ENCODE peak calls at places on chromosomes 2 and 18, in six cellular contexts. K, M, J, T, P and R are unnamed samples.

GRCh38 chr2:46798041-46798440 is 117.6 kb downstream of the MCFD2 start:
- DNase-seq in K (no peak), M (no peak), J (no peak), T (peak), P (no peak), R (no peak)

GRCh38 chr2:240203031-240203841 is 62.8 kb upstream of the OTOS start:
- DNase-seq in K (no peak), M (peak), J (no peak), T (no peak), P (no peak), R (no peak)

GRCh38 chr2:174403628-174404027 is 8.1 kb downstream of the SCRN3 start:
- DNase-seq in K (no peak), M (no peak), J (no peak), T (no peak), P (no peak), R (no peak)

GRCh38 chr2:134657650-134658250 is 61.0 kb downstream of the TMEM163 start:
- DNase-seq in K (peak), M (no peak), J (no peak), T (no peak), P (no peak), R (no peak)

GRCh38 chr2:190943706-190944105 is 63.1 kb downstream of the GLS start:
- DNase-seq in K (no peak), M (no peak), J (no peak), T (no peak), P (no peak), R (no peak)

GRCh38 chr18:61502472-61502871 is 169.2 kb downstream of the CDH20 start:
- DNase-seq in K (peak), M (peak), J (peak), T (no peak), P (no peak), R (peak)

GRCh38 chr2:65666156-65666725 is 233.8 kb upstream of the SPRED2 start:
- DNase-seq in K (no peak), M (no peak), J (peak), T (no peak), P (no peak), R (no peak)

GRCh38 chr2:48454504-48454903 is 75.5 kb upstream of the STON1 start:
- DNase-seq in K (no peak), M (no peak), J (no peak), T (no peak), P (no peak), R (no peak)

GRCh38 chr18:33584845-33585775 is 7.1 kb downstream of the ASXL3 start:
- DNase-seq in K (no peak), M (peak), J (no peak), T (no peak), P (no peak), R (no peak)

GRCh38 chr18:55861266-55861665 is 273.3 kb upstream of the TCF4 start:
- DNase-seq in K (no peak), M (peak), J (peak), T (no peak), P (no peak), R (no peak)

GRCh38 chr2:224111576-224111975 is 72.5 kb upstream of the SERPINE2 start:
- DNase-seq in K (no peak), M (no peak), J (no peak), T (no peak), P (no peak), R (no peak)

GRCh38 chr2:16400127-16400623 is 265.5 kb downstream of the CYRIA start:
- DNase-seq in K (no peak), M (no peak), J (no peak), T (no peak), P (no peak), R (no peak)

GRCh38 chr2:172299741-172300140 is 127.6 kb upstream of the ITGA6 start:
- DNase-seq in K (no peak), M (no peak), J (peak), T (no peak), P (peak), R (no peak)

GRCh38 chr2:174325932-174326879 is 8.5 kb upstream of the SP9 start:
- DNase-seq in K (no peak), M (peak), J (peak), T (no peak), P (no peak), R (no peak)

GRCh38 chr2:238513346-238513745 is 86.6 kb downstream of the ASB1 start:
- DNase-seq in K (peak), M (peak), J (peak), T (no peak), P (no peak), R (no peak)

GRCh38 chr18:71223487-71223886 is 934.6 kb downstream of the SOCS6 start:
- DNase-seq in K (no peak), M (no peak), J (no peak), T (no peak), P (no peak), R (no peak)

GRCh38 chr2:72886505-72887031 is 640 bp upstream of the SPR start:
- DNase-seq in K (no peak), M (no peak), J (no peak), T (no peak), P (no peak), R (no peak)

GRCh38 chr2:112542974-112543760 is 902 bp downstream of the POLR1B start:
- DNase-seq in K (peak), M (no peak), J (no peak), T (no peak), P (no peak), R (no peak)

GRCh38 chr18:40852406-40852805 is 1102.6 kb upstream of the PIK3C3 start:
- DNase-seq in K (no peak), M (no peak), J (peak), T (no peak), P (no peak), R (no peak)

GRCh38 chr2:236576978-236577377 is 7.4 kb downstream of the ACKR3 start:
- DNase-seq in K (no peak), M (no peak), J (no peak), T (no peak), P (no peak), R (no peak)

GRCh38 chr2:85277416-85278158 is 50.2 kb downstream of the TGOLN2 start:
- DNase-seq in K (no peak), M (no peak), J (peak), T (no peak), P (no peak), R (no peak)

GRCh38 chr2:140436956-140437355 is 1656.8 kb upstream of the NXPH2 start:
- DNase-seq in K (no peak), M (no peak), J (no peak), T (no peak), P (no peak), R (no peak)

GRCh38 chr2:207792244-207792785 is 22.6 kb upstream of the FZD5 start:
- DNase-seq in K (no peak), M (no peak), J (peak), T (peak), P (no peak), R (no peak)

GRCh38 chr2:163155279-163155883 is 316.8 kb upstream of the KCNH7 start:
- DNase-seq in K (peak), M (peak), J (no peak), T (peak), P (no peak), R (no peak)

GRCh38 chr2:15756882-15757819 is 165.5 kb downstream of the DDX1 start:
- DNase-seq in K (no peak), M (no peak), J (no peak), T (no peak), P (no peak), R (no peak)

GRCh38 chr2:218398437-218399390 is 954 bp upstream of the CTDSP1 start:
- DNase-seq in K (peak), M (peak), J (peak), T (peak), P (peak), R (peak)

GRCh38 chr2:25912851-25913695 is 34.8 kb upstream of the ASXL2 start:
- DNase-seq in K (no peak), M (no peak), J (no peak), T (no peak), P (no peak), R (no peak)

GRCh38 chr2:60064687-60065361 is 488.6 kb downstream of the BCL11A start:
- DNase-seq in K (no peak), M (no peak), J (no peak), T (no peak), P (no peak), R (no peak)

GRCh38 chr2:85706604-85707296 is 12.6 kb downstream of the GNLY start:
- DNase-seq in K (no peak), M (no peak), J (no peak), T (no peak), P (no peak), R (no peak)

GRCh38 chr2:60297296-60298010 is 256.0 kb downstream of the BCL11A start:
- DNase-seq in K (no peak), M (no peak), J (no peak), T (no peak), P (peak), R (peak)

GRCh38 chr2:43736637-43737036 is 37.2 kb upstream of the DYNC2LI1 start:
- DNase-seq in K (no peak), M (no peak), J (no peak), T (no peak), P (no peak), R (no peak)

GRCh38 chr2:240960309-240960962 is 38.0 kb upstream of the SNED1 start:
- DNase-seq in K (no peak), M (no peak), J (no peak), T (no peak), P (peak), R (no peak)

GRCh38 chr2:172098650-172099471 is 3.8 kb downstream of the DLX2 start:
- DNase-seq in K (no peak), M (peak), J (peak), T (peak), P (no peak), R (no peak)

GRCh38 chr2:196331816-196332215 is 160.4 kb upstream of the STK17B start:
- DNase-seq in K (no peak), M (no peak), J (no peak), T (no peak), P (no peak), R (no peak)
- H3K27ac ChIP-seq in K (no peak), M (no peak), J (peak), T (peak), P (no peak), R (no peak)

GRCh38 chr2:187429989-187430388 is 18.1 kb downstream of the CALCRL start:
- DNase-seq in K (no peak), M (no peak), J (peak), T (no peak), P (no peak), R (no peak)
- H3K27ac ChIP-seq in K (no peak), M (no peak), J (peak), T (no peak), P (no peak), R (no peak)

DNA sequence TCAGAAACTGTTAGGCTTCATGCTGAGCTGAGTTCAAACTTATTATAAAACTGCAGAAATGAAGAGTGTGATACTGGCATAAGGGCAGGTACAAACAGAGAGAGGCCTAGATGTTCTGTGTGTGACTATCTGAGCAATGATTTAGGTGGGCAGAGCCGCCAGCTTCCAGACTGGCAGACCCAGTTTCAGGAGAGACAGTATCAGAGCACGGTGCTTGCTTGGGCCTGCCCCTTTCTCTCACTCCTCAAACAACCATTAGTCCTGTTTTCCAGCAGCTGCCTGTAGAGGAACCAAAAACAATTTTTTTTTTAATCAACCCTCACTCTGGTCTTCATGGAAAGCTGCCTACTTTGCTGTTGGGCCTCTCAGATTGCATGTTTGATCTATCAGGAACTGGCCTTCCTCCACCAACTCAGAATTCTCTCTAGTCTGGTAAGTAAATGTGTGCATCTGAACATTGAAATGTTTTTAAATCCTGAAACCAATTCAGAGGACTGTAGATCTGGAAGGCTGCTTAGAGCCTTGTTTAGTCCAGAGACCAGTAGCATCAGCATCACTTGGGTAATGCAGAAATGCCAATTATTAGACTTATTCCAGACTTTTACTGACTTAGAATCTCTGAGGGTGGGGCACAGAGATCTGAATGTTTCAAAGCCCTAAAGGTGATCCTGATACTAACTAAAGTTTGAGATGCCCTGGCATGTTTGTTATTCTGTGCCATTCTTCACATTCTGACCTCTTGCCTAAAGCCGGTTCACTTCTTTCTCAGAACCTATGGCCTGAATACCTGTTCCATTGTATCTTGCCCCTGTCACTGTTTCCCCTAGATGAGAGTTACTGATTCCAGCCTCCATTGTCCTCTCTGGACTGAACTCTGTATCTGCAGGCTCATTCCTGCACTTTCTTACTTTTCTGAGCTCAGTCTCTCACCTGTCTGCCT is 24.9 kb upstream of the CRIM1 start:
- DNase-seq in K (no peak), M (no peak), J (no peak), T (peak), P (no peak), R (no peak)
- H3K27ac ChIP-seq in K (no peak), M (no peak), J (peak), T (peak), P (no peak), R (no peak)

GRCh38 chr2:109694190-109694589 is 80.0 kb downstream of the SOWAHC start:
- DNase-seq in K (no peak), M (no peak), J (peak), T (peak), P (no peak), R (no peak)
- H3K27ac ChIP-seq in K (no peak), M (no peak), J (no peak), T (no peak), P (peak), R (no peak)

GRCh38 chr2:234422895-234423505 is 73.9 kb downstream of the ARL4C start:
- DNase-seq in K (peak), M (no peak), J (peak), T (no peak), P (no peak), R (no peak)
- H3K27ac ChIP-seq in K (peak), M (no peak), J (peak), T (peak), P (no peak), R (no peak)

GRCh38 chr2:63855418-63856301 is 14.0 kb downstream of the UGP2 start:
- DNase-seq in K (no peak), M (no peak), J (no peak), T (no peak), P (no peak), R (no peak)

GRCh38 chr2:63856302-63856600 is 14.6 kb downstream of the UGP2 start:
- DNase-seq in K (no peak), M (no peak), J (no peak), T (no peak), P (no peak), R (no peak)

GRCh38 chr2:63851912-63852311 is 10.2 kb downstream of the UGP2 start:
- DNase-seq in K (no peak), M (no peak), J (no peak), T (no peak), P (no peak), R (no peak)

GRCh38 chr2:63850650-63851049 is 9.0 kb downstream of the UGP2 start:
- DNase-seq in K (no peak), M (no peak), J (no peak), T (no peak), P (no peak), R (no peak)

GRCh38 chr2:63853527-63854310 is 12.0 kb downstream of the UGP2 start:
- DNase-seq in K (no peak), M (no peak), J (no peak), T (no peak), P (no peak), R (no peak)
- H3K27ac ChIP-seq in K (no peak), M (no peak), J (no peak), T (no peak), P (no peak), R (no peak)

GRCh38 chr2:56185101-56185581 is 1.4 kb downstream of the CCDC85A start:
- DNase-seq in K (no peak), M (peak), J (no peak), T (no peak), P (no peak), R (no peak)
- H3K27ac ChIP-seq in K (no peak), M (no peak), J (no peak), T (no peak), P (peak), R (peak)

DNA sequence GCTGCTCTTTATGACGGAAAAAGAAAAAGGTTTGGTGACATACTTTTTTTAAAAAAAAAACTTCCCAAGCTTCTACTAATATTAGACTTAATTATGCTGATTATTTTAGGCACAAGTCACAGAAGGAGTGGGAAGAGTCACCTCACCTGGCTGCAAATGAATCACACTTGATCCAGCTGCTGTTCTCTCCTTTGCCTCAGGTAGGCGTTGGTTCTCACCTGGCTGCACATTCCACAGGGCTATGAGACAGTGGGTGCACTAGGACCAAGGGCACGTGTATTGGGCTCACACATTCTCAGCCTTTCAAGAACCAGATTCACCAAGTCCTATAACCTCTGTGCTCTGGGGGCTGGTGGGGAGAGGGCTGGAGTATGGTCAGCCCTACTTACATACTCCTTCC is 93.3 kb downstream of the TGFA start:
- DNase-seq in K (no peak), M (no peak), J (no peak), T (no peak), P (no peak), R (no peak)
- H3K27ac ChIP-seq in K (no peak), M (no peak), J (no peak), T (no peak), P (no peak), R (no peak)